ENCODE peak calls at places on chromosomes 4 and X, in five cellular contexts. D, T, A, Q and H are unnamed samples.

GRCh38 chr4:74674750-74675149 is 119.6 kb downstream of the BTC start:
- DNase-seq in D (no peak), T (no peak), A (no peak), Q (no peak), H (no peak)

GRCh38 chrX:16839852-16840460 is 30.2 kb downstream of the RBBP7 start:
- DNase-seq in D (no peak), T (no peak), A (no peak), Q (no peak), H (peak; percentile 25)

GRCh38 chrX:76657499-76657898 is 230.0 kb downstream of the MAGEE1 start:
- DNase-seq in D (no peak), T (no peak), A (no peak), Q (no peak), H (no peak)

GRCh38 chr4:123816462-123816861 is 419.9 kb downstream of the SPRY1 start:
- DNase-seq in D (no peak), T (no peak), A (no peak), Q (no peak), H (no peak)

GRCh38 chrX:74370482-74370881 is 50.8 kb upstream of the SLC16A2 start:
- DNase-seq in D (no peak), T (no peak), A (no peak), Q (no peak), H (no peak)

GRCh38 chrX:45850197-45850774 is 649.6 kb upstream of the DIPK2B start:
- DNase-seq in D (no peak), T (no peak), A (no peak), Q (no peak), H (no peak)

GRCh38 chr4:153593166-153593565 is 90.9 kb upstream of the TLR2 start:
- DNase-seq in D (no peak), T (no peak), A (no peak), Q (no peak), H (no peak)

GRCh38 chrX:13119386-13119785 is 75.0 kb upstream of the FAM9C start:
- DNase-seq in D (no peak), T (no peak), A (no peak), Q (no peak), H (no peak)

GRCh38 chrX:68936608-68937007 is 107.8 kb downstream of the EFNB1 start:
- DNase-seq in D (no peak), T (no peak), A (no peak), Q (no peak), H (no peak)

GRCh38 chr4:54744487-54744886 is 86.7 kb downstream of the KIT start:
- DNase-seq in D (no peak), T (no peak), A (no peak), Q (no peak), H (no peak)

DNA sequence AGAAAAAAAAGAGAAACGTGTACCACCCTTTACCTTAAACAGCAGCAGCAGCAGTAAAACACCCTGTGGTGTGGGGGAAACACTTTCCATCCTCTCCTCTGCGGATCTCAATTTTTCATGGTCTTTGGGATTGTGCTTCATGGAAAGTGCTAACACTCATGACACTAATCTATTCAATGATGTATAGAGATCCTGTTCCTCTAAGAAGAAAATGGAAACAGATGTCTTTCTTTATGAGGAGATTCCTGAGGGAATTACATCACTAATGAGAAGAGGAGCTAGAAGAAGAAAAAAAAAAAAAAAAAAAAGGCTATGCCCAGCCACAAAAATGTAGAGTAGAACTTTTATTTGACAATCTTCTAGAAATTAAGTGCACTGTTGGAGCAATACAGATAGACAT is 62.9 kb upstream of the NDST3 start:
- DNase-seq in D (no peak), T (no peak), A (no peak), Q (no peak), H (no peak)
- TF ChIP-seq YY1 in D (no peak), T (no peak), A (no peak), Q (no peak), H (no peak)

DNA sequence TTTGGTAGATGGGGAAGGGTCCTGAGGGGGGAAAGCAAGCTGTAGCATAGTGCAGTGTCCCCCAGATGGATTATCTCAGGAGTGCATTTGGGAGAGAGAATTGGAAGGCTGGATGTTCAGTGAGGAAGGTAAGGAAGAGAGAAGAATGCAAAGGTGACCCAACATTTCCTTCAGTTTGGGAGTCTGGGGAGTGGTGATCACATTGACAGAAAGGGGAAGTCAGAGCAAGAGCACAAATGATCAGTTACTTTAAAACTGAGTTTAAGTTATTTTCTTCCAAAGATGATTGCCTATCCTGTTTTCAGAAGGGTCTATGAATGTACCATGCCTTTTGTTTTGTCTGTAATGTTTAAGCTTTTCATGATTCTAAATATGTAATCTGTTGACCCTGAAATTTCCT is 47.6 kb downstream of the ARHGAP10 start:
- DNase-seq in D (no peak), T (no peak), A (no peak), Q (no peak), H (no peak)
- H3K9ac ChIP-seq in D (no peak overlapping the region), T (peak overlapping the region; percentile 65), A (no peak overlapping the region), Q (no peak overlapping the region), H (no peak overlapping the region)

GRCh38 chr4:158172196-158172557 is 648 bp downstream of the GASK1B start:
- DNase-seq in D (no peak), T (no peak), A (no peak), Q (no peak), H (no peak)

GRCh38 chr4:158170691-158171455 is 2.0 kb downstream of the GASK1B start:
- DNase-seq in D (peak; percentile 40), T (no peak), A (no peak), Q (no peak), H (no peak)

GRCh38 chr4:158169931-158170690 is 2.7 kb downstream of the GASK1B start:
- DNase-seq in D (no peak), T (no peak), A (no peak), Q (no peak), H (no peak)

GRCh38 chr4:158172558-158173258 is at the start of gene GASK1B:
- DNase-seq in D (peak; percentile 14), T (no peak), A (peak; percentile 47), Q (peak; percentile 49), H (peak; percentile 32)

DNA sequence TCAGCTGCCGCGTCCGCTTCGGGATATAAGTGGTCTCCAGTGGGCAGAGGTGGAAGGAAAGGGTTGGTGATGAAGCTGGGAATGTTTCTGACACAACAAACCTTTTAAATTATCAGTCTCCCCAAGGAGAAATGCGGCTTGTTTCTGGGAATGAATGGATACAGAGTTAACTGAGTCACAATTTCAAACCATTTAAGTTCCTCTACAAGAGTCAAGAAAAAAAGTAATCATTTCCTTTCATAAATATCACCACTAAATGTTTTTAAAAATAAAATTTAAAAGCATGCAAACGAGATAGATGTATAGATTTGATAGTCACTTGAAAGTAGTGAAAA is 1.4 kb downstream of the GASK1B start:
- DNase-seq in D (no peak), T (no peak), A (no peak), Q (no peak), H (no peak)
- H3K4me3 ChIP-seq in D (no peak overlapping the region), T (no peak overlapping the region), A (no peak overlapping the region), Q (no peak overlapping the region), H (no peak overlapping the region)

GRCh38 chr4:1476140-1476513 is 69.9 kb upstream of the NKX1-1 start:
- DNase-seq in D (no peak), T (no peak), A (no peak), Q (no peak), H (no peak)

GRCh38 chr4:1477045-1477905 is 71.0 kb upstream of the NKX1-1 start:
- DNase-seq in D (no peak), T (no peak), A (peak; percentile 3), Q (no peak), H (no peak)

GRCh38 chr4:1473718-1474117 is 67.5 kb upstream of the NKX1-1 start:
- DNase-seq in D (no peak), T (no peak), A (peak; percentile 7), Q (no peak), H (no peak)

GRCh38 chr4:1474126-1475090 is 68.2 kb upstream of the NKX1-1 start:
- DNase-seq in D (no peak), T (no peak), A (peak; percentile 4), Q (no peak), H (no peak)

DNA sequence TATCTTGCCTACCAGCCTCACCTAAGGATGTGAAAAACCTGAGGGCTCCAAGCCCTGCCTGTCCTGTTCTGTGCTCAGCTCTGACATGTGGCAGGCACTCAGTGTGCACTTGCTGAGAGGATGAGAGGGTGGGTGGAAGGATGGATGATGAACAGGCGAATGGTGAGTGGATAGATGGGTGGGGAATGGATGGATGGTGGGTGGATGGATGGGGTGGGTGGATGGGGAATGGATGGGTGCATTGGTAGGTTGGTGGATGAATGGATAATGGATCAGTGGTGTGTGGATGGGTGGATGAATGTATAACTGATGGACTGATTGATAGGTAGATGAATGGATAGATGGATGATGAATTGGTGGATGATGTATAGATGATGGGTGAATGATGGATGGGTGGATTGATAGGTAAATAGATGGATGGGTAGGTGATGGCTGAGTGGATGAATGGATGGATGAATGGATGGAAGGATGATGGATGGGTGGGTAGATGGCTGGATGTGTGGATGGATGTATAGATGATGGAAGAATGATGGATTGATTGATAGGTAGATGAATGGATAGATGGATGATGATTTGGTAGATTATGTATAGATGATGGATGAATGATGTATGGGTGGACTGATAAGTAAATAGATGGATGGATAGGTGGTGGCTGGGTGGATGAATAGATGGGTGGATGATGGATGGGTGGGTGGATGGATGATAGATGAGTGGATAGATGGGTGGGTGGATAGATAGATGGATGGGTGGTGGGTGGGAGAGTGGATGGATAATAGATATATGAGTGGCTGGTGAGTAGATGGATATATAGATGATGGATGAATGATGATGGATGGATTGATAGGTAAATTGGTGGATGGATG is 69.3 kb upstream of the NKX1-1 start:
- DNase-seq in D (no peak), T (no peak), A (no peak), Q (no peak), H (no peak)
- TF ChIP-seq YY1 in D (no peak), T (no peak), A (no peak), Q (no peak), H (no peak)